ENCODE peak calls at places on chromosome 1, in ten cellular contexts. Y is HCEC 1CT, K is GM19239, B is AG08396, W is sigmoid colon, C is kidney tubule cell, V is GM12891, D is stomach, O is hypothalamus, J is renal cortical epithelial cell. N is an unnamed sample.

GRCh38 chr1:110281363-110282290 is 57.5 kb upstream of the RBM15 start:
- DNase-seq in O (no peak), V (no peak), J (peak), Y (no peak), K (no peak), D (no peak), W (no peak), C (peak), B (no peak), N (no peak)

GRCh38 chr1:58754056-58754613 is 29.7 kb downstream of the JUN start:
- DNase-seq in D (no peak), O (no peak), V (no peak), C (no peak), K (no peak), B (no peak), J (no peak), Y (no peak), W (no peak), N (no peak)

GRCh38 chr1:198771562-198772153 is 132.8 kb downstream of the PTPRC start:
- DNase-seq in B (no peak), J (peak), D (no peak), O (no peak), C (peak), Y (peak), W (no peak), V (peak), K (no peak), N (no peak)

GRCh38 chr1:183194527-183195145 is 8.6 kb downstream of the LAMC2 start:
- DNase-seq in D (no peak), Y (no peak), C (no peak), J (no peak), O (no peak), V (peak), W (no peak), B (no peak), K (peak), N (no peak)

GRCh38 chr1:201751872-201752271 is 77.1 kb upstream of the IPO9 start:
- DNase-seq in W (no peak), C (no peak), K (no peak), D (no peak), Y (peak), V (no peak), O (no peak), J (peak), B (no peak), N (no peak)

GRCh38 chr1:224534731-224535130 is 81.4 kb upstream of the CNIH3 start:
- DNase-seq in K (no peak), D (no peak), W (no peak), V (no peak), O (no peak), J (no peak), C (no peak), Y (no peak), B (no peak), N (no peak)

GRCh38 chr1:225844236-225845061 is 34.5 kb downstream of the EPHX1 start:
- DNase-seq in K (no peak), Y (no peak), O (no peak), B (no peak), D (no peak), V (no peak), W (no peak), J (no peak), C (peak), N (no peak)

GRCh38 chr1:39110882-39111281 is 84.7 kb downstream of the NDUFS5 start:
- DNase-seq in D (no peak), J (peak), Y (peak), W (no peak), V (no peak), O (no peak), B (peak), C (peak), K (no peak), N (no peak)

GRCh38 chr1:246565751-246566127 is 322 bp downstream of the TFB2M start:
- DNase-seq in V (no peak), B (no peak), Y (peak), C (no peak), J (peak), W (no peak), D (no peak), O (no peak), K (no peak), N (no peak)

GRCh38 chr1:233045591-233045990 is 95.2 kb downstream of the NTPCR start:
- DNase-seq in D (no peak), W (no peak), O (no peak), J (peak), C (peak), B (no peak), V (no peak), Y (no peak), K (no peak), N (no peak)

GRCh38 chr1:63779338-63779819 is 5.6 kb downstream of the ROR1 start:
- DNase-seq in J (no peak), V (no peak), W (no peak), D (no peak), B (peak), K (no peak), O (no peak), Y (peak), C (no peak), N (no peak)

GRCh38 chr1:161784963-161785362 is 18.8 kb downstream of the ATF6 start:
- DNase-seq in W (no peak), B (no peak), J (no peak), K (no peak), Y (no peak), O (no peak), V (no peak), C (no peak), D (no peak), N (no peak)

GRCh38 chr1:181089017-181089776 is 697 bp downstream of the IER5 start:
- DNase-seq in J (no peak), V (no peak), O (no peak), K (no peak), B (no peak), C (no peak), D (peak), W (no peak), Y (no peak), N (peak)

GRCh38 chr1:77514871-77515776 is 167.3 kb downstream of the ZZZ3 start:
- DNase-seq in V (no peak), D (no peak), Y (peak), B (peak), C (peak), W (no peak), K (no peak), O (no peak), J (no peak), N (no peak)

GRCh38 chr1:226064816-226065248 is 2.3 kb downstream of the H3-3A start:
- DNase-seq in W (no peak), K (peak), O (no peak), B (peak), V (no peak), C (peak), J (peak), D (peak), Y (peak), N (no peak)

GRCh38 chr1:210360852-210361477 is 32.3 kb downstream of the HHAT start:
- DNase-seq in W (no peak), C (peak), Y (peak), J (peak), V (peak), B (peak), D (no peak), K (no peak), O (no peak), N (no peak)

GRCh38 chr1:8015036-8015808 is 10.9 kb downstream of the ERRFI1 start:
- DNase-seq in K (peak), B (peak), C (peak), J (peak), D (no peak), O (no peak), W (no peak), Y (peak), V (no peak), N (no peak)

GRCh38 chr1:215543191-215543606 is 23.9 kb upstream of the KCTD3 start:
- DNase-seq in K (no peak), W (no peak), J (peak), O (no peak), B (no peak), V (no peak), D (peak), Y (peak), C (peak), N (no peak)

GRCh38 chr1:233470738-233471499 is 143.0 kb upstream of the KCNK1 start:
- DNase-seq in W (no peak), B (no peak), O (no peak), J (no peak), D (no peak), V (no peak), Y (no peak), C (no peak), K (no peak), N (no peak)

GRCh38 chr1:164602480-164603093 is 43.6 kb downstream of the PBX1 start:
- DNase-seq in V (no peak), C (peak), Y (peak), K (no peak), B (peak), J (peak), W (peak), D (peak), O (no peak), N (no peak)

GRCh38 chr1:204623894-204624361 is 61.6 kb downstream of the LRRN2 start:
- DNase-seq in J (no peak), O (no peak), W (no peak), V (peak), B (no peak), C (no peak), Y (no peak), D (no peak), K (no peak), N (no peak)

GRCh38 chr1:224170748-224171478 is 12.1 kb upstream of the DEGS1 start:
- DNase-seq in B (peak), O (no peak), W (no peak), C (peak), V (no peak), J (peak), Y (peak), K (no peak), D (peak), N (no peak)

GRCh38 chr1:162857850-162858249 is 3.1 kb downstream of the CCDC190 start:
- DNase-seq in W (no peak), K (no peak), O (no peak), J (peak), Y (peak), V (no peak), B (no peak), C (peak), D (no peak), N (no peak)

GRCh38 chr1:99503276-99503747 is 142.6 kb upstream of the PALMD start:
- DNase-seq in W (no peak), O (no peak), V (no peak), Y (peak), B (peak), C (peak), D (no peak), K (no peak), J (peak), N (no peak)

GRCh38 chr1:14970115-14970798 is 183.3 kb upstream of the TMEM51 start:
- DNase-seq in W (peak), D (peak), K (no peak), Y (peak), V (no peak), J (peak), O (no peak), B (peak), C (peak), N (no peak)